ENCODE peak calls at places on chromosomes 11 and 22, in six cellular contexts. F is uterus, U is GM12891, T is A549, A is prostate gland, N is transverse colon. I is an unnamed sample.

GRCh38 chr11:116642481-116642880 is 130.3 kb downstream of the BUD13 start:
- DNase-seq in N (no peak), A (no peak), F (no peak), T (no peak), U (no peak), I (no peak)

GRCh38 chr22:37416806-37417205 is 10.5 kb downstream of the ELFN2 start:
- DNase-seq in F (no peak), N (no peak), U (no peak), T (no peak), A (no peak), I (no peak)

GRCh38 chr11:132024587-132025295 is 654.3 kb downstream of the NTM start:
- DNase-seq in N (no peak), A (no peak), T (no peak), U (no peak), F (no peak), I (peak; percentile 46)

GRCh38 chr11:84794663-84795443 is 832.3 kb downstream of the DLG2 start:
- DNase-seq in N (no peak), F (no peak), A (no peak), U (no peak), T (no peak), I (no peak)

GRCh38 chr11:36791957-36792356 is 193.9 kb upstream of the RAG2 start:
- DNase-seq in U (no peak), A (no peak), N (no peak), F (no peak), T (no peak), I (no peak)

GRCh38 chr11:69501891-69502860 is 20.7 kb downstream of the LINC01488 start:
- DNase-seq in N (no peak), T (no peak), A (no peak), F (no peak), U (no peak), I (no peak)

GRCh38 chr22:36828815-36829214 is 12.0 kb upstream of the PVALB start:
- DNase-seq in A (no peak), F (no peak), U (no peak), T (no peak), N (no peak), I (no peak)

GRCh38 chr22:33553493-33553892 is 366.8 kb downstream of the LARGE1 start:
- DNase-seq in T (no peak), A (no peak), U (no peak), N (no peak), F (no peak), I (no peak)

GRCh38 chr11:61152816-61153592 is 8.2 kb downstream of the VPS37C start:
- DNase-seq in A (no peak), T (no peak), U (no peak), N (no peak), F (no peak), I (no peak)

GRCh38 chr11:74717211-74717997 is 13.8 kb downstream of the CHRDL2 start:
- DNase-seq in U (no peak), N (no peak), T (no peak), A (no peak), F (no peak), I (no peak)

GRCh38 chr11:45741032-45741431 is 63.9 kb upstream of the SLC35C1 start:
- DNase-seq in A (no peak), F (no peak), T (no peak), U (no peak), N (no peak), I (no peak)

GRCh38 chr22:45051946-45052345 is 42.1 kb upstream of the PHF21B start:
- DNase-seq in U (no peak), A (no peak), N (no peak), F (no peak), T (no peak), I (no peak)

GRCh38 chr11:36300651-36301050 is 4.6 kb downstream of the PRR5L start:
- DNase-seq in T (no peak), A (peak; percentile 40), F (peak; percentile 28), N (peak; percentile 85), U (no peak), I (no peak)

GRCh38 chr22:16783930-16784354 is 41.3 kb downstream of the XKR3 start:
- DNase-seq in T (peak; percentile 4), A (no peak), U (no peak), F (no peak), N (no peak), I (no peak)

GRCh38 chr22:45538284-45538683 is 35.6 kb downstream of the FBLN1 start:
- DNase-seq in F (peak; percentile 52), A (peak; percentile 60), N (no peak), U (no peak), T (no peak), I (no peak)

GRCh38 chr22:30266445-30267381 is at the start of gene OSM:
- DNase-seq in U (no peak), N (peak; percentile 74), F (no peak), T (no peak), A (no peak), I (no peak)

GRCh38 chr11:68959465-68960298 is 21.1 kb downstream of the MRGPRD start:
- DNase-seq in F (no peak), T (no peak), A (no peak), N (no peak), U (no peak), I (no peak)

GRCh38 chr11:58921778-58922390 is 17.4 kb upstream of the GLYATL1 start:
- DNase-seq in N (no peak), A (no peak), T (no peak), F (no peak), U (no peak), I (no peak)

GRCh38 chr11:58919980-58920379 is 19.3 kb upstream of the GLYATL1 start:
- DNase-seq in A (no peak), T (no peak), F (no peak), U (no peak), N (peak; percentile 21), I (no peak)

GRCh38 chr11:58922475-58922874 is 16.8 kb upstream of the GLYATL1 start:
- DNase-seq in A (peak; percentile 40), T (no peak), U (no peak), N (no peak), F (no peak), I (no peak)

GRCh38 chr11:58917159-58917765 is 22.0 kb upstream of the GLYATL1 start:
- DNase-seq in N (no peak), A (no peak), F (no peak), T (no peak), U (no peak), I (no peak)

GRCh38 chr11:58919561-58919960 is 19.7 kb upstream of the GLYATL1 start:
- DNase-seq in F (no peak), T (no peak), N (no peak), A (no peak), U (no peak), I (no peak)
- TF ChIP-seq POLR2A in F (no peak), T (no peak), N (no peak), A (no peak), U (no peak), I (no peak)

DNA sequence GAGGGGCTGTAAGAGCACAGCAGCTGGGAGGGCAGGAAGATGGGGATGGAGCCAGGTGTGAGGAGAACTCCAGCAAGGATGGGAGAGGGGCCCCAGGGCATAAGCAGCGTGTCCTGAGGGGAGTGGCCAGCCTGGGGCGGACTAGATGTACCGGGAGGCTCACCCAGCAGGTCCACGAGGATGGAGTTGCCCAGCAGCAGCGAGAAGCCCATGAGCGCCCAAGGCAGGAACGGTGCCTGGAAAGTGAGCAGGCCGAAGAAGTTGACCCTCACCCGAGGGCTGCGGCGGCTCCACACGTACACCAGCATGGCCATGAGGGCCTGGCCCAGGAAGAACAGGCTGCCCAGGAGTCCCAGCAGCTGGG is 1.3 kb downstream of the DERL3 start:
- DNase-seq in T (no peak), N (no peak), F (no peak), A (no peak), U (no peak), I (no peak)
- TF ChIP-seq POLR2A in T (no peak), N (no peak), F (no peak), A (no peak), U (no peak), I (no peak)

DNA sequence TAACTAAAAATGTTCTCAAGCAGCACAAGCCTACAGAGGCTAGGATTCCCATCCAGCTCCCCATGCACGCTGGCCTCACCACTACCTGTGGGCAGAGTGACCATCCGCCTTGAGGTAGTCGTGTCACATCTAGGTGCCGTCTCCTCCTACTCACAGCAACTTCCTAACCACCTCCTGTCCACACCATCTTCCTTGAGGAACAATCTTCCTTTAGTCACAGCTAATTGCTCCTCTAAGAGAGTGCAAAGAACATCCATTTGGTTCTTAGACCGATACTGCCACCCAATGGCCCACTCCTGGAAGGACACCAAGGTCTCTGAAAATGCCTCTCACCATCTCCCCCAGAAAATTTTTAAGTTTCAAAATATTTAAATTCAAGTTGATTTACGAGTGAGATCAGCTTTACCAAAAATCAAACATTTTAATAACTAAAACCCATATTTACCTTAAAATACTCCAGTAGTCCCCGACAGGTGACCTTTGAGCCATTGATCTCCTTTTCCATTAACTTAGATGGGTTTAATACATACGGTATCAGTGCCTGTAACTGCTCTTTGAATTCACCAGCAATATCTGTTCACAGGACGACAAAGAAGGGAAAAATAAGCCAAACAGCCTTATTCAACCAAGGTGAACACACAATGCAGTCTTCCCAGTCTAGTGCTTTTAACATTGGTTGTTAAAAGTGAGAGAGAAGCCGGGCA is 21.7 kb upstream of the PLAAT3 start:
- DNase-seq in A (peak; percentile 48), F (peak; percentile 45), N (peak; percentile 64), T (peak; percentile 81), U (peak; percentile 37), I (peak; percentile 61)
- TF ChIP-seq POLR2A in A (no peak), F (no peak), N (no peak), T (no peak), U (no peak), I (no peak)

GRCh38 chr11:57711414-57712255 is at the start of gene MED19:
- DNase-seq in T (peak; percentile 75), F (peak; percentile 65), A (peak; percentile 89), N (peak; percentile 88), U (peak; percentile 56), I (peak; percentile 52)
- TF ChIP-seq POLR2A in T (peak; percentile 57), F (peak; percentile 34), A (peak; percentile 46), N (peak; percentile 72), U (no peak), I (peak; percentile 50)

DNA sequence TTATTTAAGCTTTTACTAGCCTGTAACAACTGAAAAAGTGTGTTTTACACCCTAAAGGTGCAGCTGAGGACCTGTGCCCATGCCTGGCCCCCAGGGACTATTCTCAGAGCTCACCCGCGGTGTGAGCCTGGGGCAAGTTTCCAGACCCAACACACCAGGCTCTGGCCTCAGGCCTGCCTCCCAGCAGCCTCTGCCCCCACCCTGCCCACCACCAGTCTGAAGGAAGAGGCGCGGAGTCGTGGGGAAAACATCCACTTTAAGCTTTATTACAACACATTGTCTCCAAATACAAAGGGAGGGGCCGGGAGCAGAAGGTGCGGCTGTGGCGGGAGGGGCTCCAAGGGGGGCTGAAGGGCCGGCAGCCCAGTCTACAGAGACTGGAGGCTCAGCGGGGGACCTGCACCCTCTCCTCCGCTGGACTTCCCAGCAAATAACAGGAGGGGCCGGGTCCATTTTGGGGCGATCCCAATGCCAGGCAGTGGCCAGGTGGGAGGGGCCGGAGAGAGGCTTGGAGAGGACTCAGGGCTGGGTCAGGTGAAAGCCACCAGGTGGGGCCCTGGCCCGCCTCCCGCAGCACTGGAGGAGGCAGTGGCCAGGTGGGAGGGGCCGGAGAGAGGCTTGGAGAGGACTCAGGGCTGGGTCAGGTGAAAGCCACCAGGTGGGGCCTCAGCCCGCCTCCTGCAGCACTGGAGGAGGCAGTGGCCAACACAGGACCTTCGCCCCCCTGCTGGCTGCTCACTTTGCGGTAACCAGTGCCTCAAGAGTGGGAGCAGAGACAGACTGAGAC is 18.1 kb downstream of the DUSP8 start:
- DNase-seq in A (no peak), U (no peak), T (no peak), N (peak; percentile 89), F (no peak), I (no peak)
- TF ChIP-seq POLR2A in A (no peak), U (no peak), T (no peak), N (peak; percentile 30), F (no peak), I (no peak)

GRCh38 chr11:57567512-57568329 is at the start of gene UBE2L6:
- DNase-seq in T (peak; percentile 87), N (peak; percentile 87), U (peak; percentile 75), F (peak; percentile 47), A (peak; percentile 70), I (peak; percentile 80)
- TF ChIP-seq POLR2A in T (peak; percentile 36), N (no peak), U (no peak), F (peak; percentile 25), A (no peak), I (peak; percentile 74)